ENCODE peak calls at places on chromosome 4, in four cellular contexts. One of them, this sample, is unnamed.

GRCh38 chr4:8545439-8545765 is 34.8 kb upstream of the GPR78 start:
- DNase-seq in H1: no peak
- DNase-seq in adrenal gland: no peak
- DNase-seq in left ventricle myocardium inferior: no peak
- DNase-seq in this sample: no peak

GRCh38 chr4:119238068-119238722 is 25.7 kb downstream of the USP53 start:
- DNase-seq in adrenal gland: no peak
- DNase-seq in H1: no peak
- DNase-seq in left ventricle myocardium inferior: no peak
- DNase-seq in this sample: peak

GRCh38 chr4:127993150-127993549 is 27.9 kb downstream of the ABHD18 start:
- DNase-seq in adrenal gland: no peak
- DNase-seq in H1: no peak
- DNase-seq in left ventricle myocardium inferior: no peak
- DNase-seq in this sample: no peak

GRCh38 chr4:108649863-108650211 is 562 bp upstream of the OSTC start:
- DNase-seq in left ventricle myocardium inferior: no peak
- DNase-seq in adrenal gland: no peak
- DNase-seq in H1: no peak
- DNase-seq in this sample: no peak

GRCh38 chr4:10639100-10639499 is 45.5 kb downstream of the CLNK start:
- DNase-seq in adrenal gland: no peak
- DNase-seq in H1: no peak
- DNase-seq in left ventricle myocardium inferior: no peak
- DNase-seq in this sample: no peak

GRCh38 chr4:112514449-112515277 is 1.3 kb downstream of the NEUROG2 start:
- DNase-seq in adrenal gland: no peak
- DNase-seq in left ventricle myocardium inferior: no peak
- DNase-seq in H1: no peak
- DNase-seq in this sample: peak

GRCh38 chr4:102684605-102685052 is 76.1 kb downstream of the MANBA start:
- DNase-seq in adrenal gland: no peak
- DNase-seq in H1: no peak
- DNase-seq in left ventricle myocardium inferior: no peak
- DNase-seq in this sample: peak

GRCh38 chr4:147362868-147363440 is 117.9 kb upstream of the EDNRA start:
- DNase-seq in left ventricle myocardium inferior: peak
- DNase-seq in H1: no peak
- DNase-seq in adrenal gland: peak
- DNase-seq in this sample: no peak

GRCh38 chr4:95660719-95661118 is 111.9 kb upstream of the UNC5C start:
- DNase-seq in left ventricle myocardium inferior: no peak
- DNase-seq in H1: no peak
- DNase-seq in adrenal gland: no peak
- DNase-seq in this sample: no peak

GRCh38 chr4:124262211-124263179 is 450.0 kb downstream of the ANKRD50 start:
- DNase-seq in adrenal gland: peak
- DNase-seq in H1: peak
- DNase-seq in left ventricle myocardium inferior: no peak
- DNase-seq in this sample: peak

GRCh38 chr4:159446266-159446976 is 343.5 kb downstream of the RAPGEF2 start:
- DNase-seq in H1: peak
- DNase-seq in adrenal gland: peak
- DNase-seq in left ventricle myocardium inferior: no peak
- DNase-seq in this sample: peak

GRCh38 chr4:152257601-152258066 is 278.3 kb downstream of the FBXW7 start:
- DNase-seq in adrenal gland: no peak
- DNase-seq in left ventricle myocardium inferior: no peak
- DNase-seq in H1: no peak
- DNase-seq in this sample: no peak

GRCh38 chr4:60923075-60923474 is 277.1 kb upstream of the ADGRL3 start:
- DNase-seq in adrenal gland: no peak
- DNase-seq in left ventricle myocardium inferior: no peak
- DNase-seq in H1: no peak
- DNase-seq in this sample: no peak

GRCh38 chr4:187606581-187606980 is 389.0 kb upstream of the ZFP42 start:
- DNase-seq in left ventricle myocardium inferior: no peak
- DNase-seq in adrenal gland: peak
- DNase-seq in H1: no peak
- DNase-seq in this sample: peak

GRCh38 chr4:71472946-71473345 is 134.1 kb downstream of the SLC4A4 start:
- DNase-seq in adrenal gland: no peak
- DNase-seq in left ventricle myocardium inferior: no peak
- DNase-seq in H1: no peak
- DNase-seq in this sample: no peak

GRCh38 chr4:78379991-78380739 is 171.4 kb upstream of the ANXA3 start:
- DNase-seq in H1: no peak
- DNase-seq in left ventricle myocardium inferior: no peak
- DNase-seq in adrenal gland: no peak
- DNase-seq in this sample: no peak

GRCh38 chr4:113584407-113585150 is 177.0 kb downstream of the CAMK2D start:
- DNase-seq in H1: no peak
- DNase-seq in adrenal gland: no peak
- DNase-seq in left ventricle myocardium inferior: no peak
- DNase-seq in this sample: no peak

GRCh38 chr4:8322794-8323704 is 53.5 kb downstream of the HTRA3 start:
- DNase-seq in adrenal gland: no peak
- DNase-seq in H1: no peak
- DNase-seq in left ventricle myocardium inferior: no peak
- DNase-seq in this sample: no peak

GRCh38 chr4:2302387-2303119 is 40.6 kb upstream of the MXD4 start:
- DNase-seq in adrenal gland: no peak
- DNase-seq in H1: no peak
- DNase-seq in left ventricle myocardium inferior: no peak
- DNase-seq in this sample: no peak

GRCh38 chr4:183960021-183960420 is 54.9 kb downstream of the STOX2 start:
- DNase-seq in left ventricle myocardium inferior: peak
- DNase-seq in adrenal gland: peak
- DNase-seq in H1: no peak
- DNase-seq in this sample: no peak

GRCh38 chr4:68858039-68858438 is 42.2 kb downstream of the UGT2B10 start:
- DNase-seq in adrenal gland: no peak
- DNase-seq in left ventricle myocardium inferior: no peak
- DNase-seq in H1: no peak
- DNase-seq in this sample: no peak

GRCh38 chr4:37760840-37761239 is 65.6 kb upstream of the PGM2 start:
- DNase-seq in adrenal gland: no peak
- DNase-seq in H1: no peak
- DNase-seq in left ventricle myocardium inferior: no peak
- DNase-seq in this sample: no peak

GRCh38 chr4:188113156-188113555 is 3.8 kb upstream of the TRIML2 start:
- DNase-seq in left ventricle myocardium inferior: no peak
- DNase-seq in adrenal gland: no peak
- DNase-seq in H1: no peak
- DNase-seq in this sample: no peak

GRCh38 chr4:6546681-6547447 is 28.1 kb upstream of the MAN2B2 start:
- DNase-seq in left ventricle myocardium inferior: no peak
- DNase-seq in H1: peak
- DNase-seq in adrenal gland: peak
- DNase-seq in this sample: peak

GRCh38 chr4:100657187-100657586 is 139.4 kb upstream of the EMCN start:
- DNase-seq in H1: no peak
- DNase-seq in adrenal gland: no peak
- DNase-seq in left ventricle myocardium inferior: no peak
- DNase-seq in this sample: no peak

GRCh38 chr4:7939377-7940108 is at the start of gene AFAP1:
- DNase-seq in adrenal gland: peak
- DNase-seq in left ventricle myocardium inferior: peak
- DNase-seq in H1: no peak
- DNase-seq in this sample: peak

GRCh38 chr4:146407257-146407656 is 114.5 kb downstream of the SLC10A7 start:
- DNase-seq in left ventricle myocardium inferior: no peak
- DNase-seq in adrenal gland: no peak
- DNase-seq in H1: no peak
- DNase-seq in this sample: no peak

GRCh38 chr4:146520894-146521542 is 722 bp downstream of the SLC10A7 start:
- DNase-seq in H1: no peak
- DNase-seq in adrenal gland: peak
- DNase-seq in left ventricle myocardium inferior: no peak
- DNase-seq in this sample: peak

GRCh38 chr4:1192091-1192492 is 19.7 kb upstream of the SPON2 start:
- DNase-seq in H1: no peak
- DNase-seq in left ventricle myocardium inferior: peak
- DNase-seq in adrenal gland: peak
- DNase-seq in this sample: no peak

GRCh38 chr4:5572114-5572513 is 136.2 kb downstream of the EVC2 start:
- DNase-seq in H1: no peak
- DNase-seq in left ventricle myocardium inferior: no peak
- DNase-seq in adrenal gland: no peak
- DNase-seq in this sample: no peak

GRCh38 chr4:135267148-135267878 is 1065.7 kb upstream of the PABPC4L start:
- DNase-seq in H1: no peak
- DNase-seq in adrenal gland: no peak
- DNase-seq in left ventricle myocardium inferior: no peak
- DNase-seq in this sample: no peak

GRCh38 chr4:3250438-3250955 is 1.5 kb downstream of the MSANTD1 start:
- DNase-seq in left ventricle myocardium inferior: no peak
- DNase-seq in adrenal gland: no peak
- DNase-seq in H1: peak
- DNase-seq in this sample: no peak

GRCh38 chr4:86482851-86483490 is 111.1 kb upstream of the PTPN13 start:
- DNase-seq in H1: peak
- DNase-seq in left ventricle myocardium inferior: no peak
- DNase-seq in adrenal gland: no peak
- DNase-seq in this sample: no peak

GRCh38 chr4:151997461-151997860 is 236.7 kb upstream of the GATB start:
- DNase-seq in left ventricle myocardium inferior: no peak
- DNase-seq in adrenal gland: no peak
- DNase-seq in H1: no peak
- DNase-seq in this sample: no peak

GRCh38 chr4:1684756-1685603 is 867 bp upstream of the FAM53A start:
- DNase-seq in H1: no peak
- DNase-seq in adrenal gland: peak
- DNase-seq in left ventricle myocardium inferior: no peak
- DNase-seq in this sample: no peak

GRCh38 chr4:164357957-164358356 is 396.0 kb upstream of the SMIM31 start:
- DNase-seq in adrenal gland: no peak
- DNase-seq in left ventricle myocardium inferior: no peak
- DNase-seq in H1: no peak
- DNase-seq in this sample: no peak

DNA sequence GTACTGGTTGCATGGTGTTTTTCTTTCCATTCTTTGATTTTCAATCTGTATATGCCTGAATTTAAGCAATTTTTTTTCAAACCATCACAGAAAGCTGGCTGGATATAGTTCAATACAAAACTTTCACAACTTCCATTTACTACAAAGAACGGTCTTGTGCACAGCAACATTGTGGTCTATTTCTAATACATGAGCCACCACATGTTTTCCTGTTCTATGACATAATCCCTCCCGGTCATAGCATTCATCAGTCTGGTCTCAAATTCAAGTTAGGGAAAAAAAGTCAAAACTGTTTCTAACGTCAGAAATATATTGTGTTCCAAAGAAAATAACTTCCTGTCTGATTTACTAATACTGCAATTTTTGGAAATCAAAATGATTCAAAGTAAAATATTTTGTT is 7.5 kb upstream of the CXCL6 start:
- DNase-seq in left ventricle myocardium inferior: no peak
- DNase-seq in adrenal gland: no peak
- DNase-seq in H1: no peak
- DNase-seq in this sample: no peak
- H3K4me3 ChIP-seq in left ventricle myocardium inferior: no peak
- H3K4me3 ChIP-seq in adrenal gland: no peak
- H3K4me3 ChIP-seq in H1: no peak
- H3K4me3 ChIP-seq in this sample: no peak

GRCh38 chr4:47000406-47000805 is 7.0 kb upstream of the GABRA4 start:
- DNase-seq in adrenal gland: no peak
- DNase-seq in H1: no peak
- DNase-seq in left ventricle myocardium inferior: no peak
- DNase-seq in this sample: no peak

GRCh38 chr4:46999584-46999983 is 6.2 kb upstream of the GABRA4 start:
- DNase-seq in H1: no peak
- DNase-seq in left ventricle myocardium inferior: no peak
- DNase-seq in adrenal gland: no peak
- DNase-seq in this sample: no peak

GRCh38 chr4:47002593-47002992 is 9.2 kb upstream of the GABRA4 start:
- DNase-seq in H1: no peak
- DNase-seq in left ventricle myocardium inferior: no peak
- DNase-seq in adrenal gland: no peak
- DNase-seq in this sample: no peak
- TF ChIP-seq CTCF in H1: no peak
- TF ChIP-seq CTCF in left ventricle myocardium inferior: peak
- TF ChIP-seq CTCF in adrenal gland: no peak
- TF ChIP-seq CTCF in this sample: no peak

DNA sequence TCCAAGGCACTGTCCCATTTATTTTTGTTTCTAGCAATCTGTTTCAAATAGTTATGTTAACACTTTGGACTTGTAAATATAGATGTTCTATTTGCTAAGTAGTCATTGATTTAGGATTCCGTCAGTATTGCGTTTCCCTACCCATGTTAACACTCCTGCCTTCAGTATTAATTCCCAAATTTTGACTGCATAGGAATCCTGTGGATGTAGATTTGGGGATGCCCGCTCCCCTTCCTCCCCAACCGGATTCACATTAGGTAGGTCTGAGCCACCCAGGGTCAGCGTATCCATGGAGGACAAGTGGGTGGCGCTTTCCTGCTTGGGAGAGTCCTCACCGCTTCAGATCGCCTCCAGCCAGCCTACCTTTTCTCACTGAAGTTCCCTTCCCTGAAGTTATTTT is 1.1 kb upstream of the SORBS2 start:
- DNase-seq in H1: no peak
- DNase-seq in adrenal gland: no peak
- DNase-seq in left ventricle myocardium inferior: no peak
- DNase-seq in this sample: no peak
- H3K4me3 ChIP-seq in H1: no peak
- H3K4me3 ChIP-seq in adrenal gland: no peak
- H3K4me3 ChIP-seq in left ventricle myocardium inferior: no peak
- H3K4me3 ChIP-seq in this sample: no peak

GRCh38 chr4:176638992-176639391 is 153.7 kb downstream of the VEGFC start:
- DNase-seq in adrenal gland: no peak
- DNase-seq in left ventricle myocardium inferior: no peak
- DNase-seq in H1: no peak
- DNase-seq in this sample: no peak

GRCh38 chr4:176641237-176641636 is 151.5 kb downstream of the VEGFC start:
- DNase-seq in H1: no peak
- DNase-seq in left ventricle myocardium inferior: no peak
- DNase-seq in adrenal gland: no peak
- DNase-seq in this sample: no peak

GRCh38 chr4:176631611-176632010 is 161.1 kb downstream of the VEGFC start:
- DNase-seq in H1: no peak
- DNase-seq in adrenal gland: no peak
- DNase-seq in left ventricle myocardium inferior: no peak
- DNase-seq in this sample: no peak

GRCh38 chr4:176635372-176636261 is 157.1 kb downstream of the VEGFC start:
- DNase-seq in H1: no peak
- DNase-seq in left ventricle myocardium inferior: no peak
- DNase-seq in adrenal gland: peak
- DNase-seq in this sample: peak
- TF ChIP-seq CTCF in H1: no peak
- TF ChIP-seq CTCF in left ventricle myocardium inferior: no peak
- TF ChIP-seq CTCF in adrenal gland: no peak
- TF ChIP-seq CTCF in this sample: no peak